ENCODE peak calls at places on chromosome 6, in ten cellular contexts. B, A, R, V, J, K, C, W, E and T are unnamed samples.
A peak's percentile ranks its signal among the peaks of the same experiment; 100 is the strongest.

GRCh38 chr6:34179106-34179720 is 33.3 kb upstream of the GRM4 start:
- DNase-seq in B (no peak), A (no peak), R (no peak), V (no peak), J (no peak), K (no peak), C (no peak), W (no peak), E (no peak), T (no peak)

GRCh38 chr6:100446115-100446921 is 18.4 kb downstream of the SIM1 start:
- DNase-seq in B (no peak), A (no peak), R (no peak), V (peak; percentile 55), J (no peak), K (no peak), C (no peak), W (no peak), E (no peak), T (no peak)

GRCh38 chr6:22146581-22147468 is 150.0 kb downstream of the PRL start:
- DNase-seq in B (peak; percentile 27), A (no peak), R (no peak), V (peak; percentile 46), J (no peak), K (peak; percentile 40), C (no peak), W (peak; percentile 13), E (peak; percentile 28), T (no peak)

GRCh38 chr6:149422581-149422980 is 22.5 kb downstream of the SUMO4 start:
- DNase-seq in B (no peak), A (no peak), R (no peak), V (no peak), J (no peak), K (no peak), C (no peak), W (no peak), E (no peak), T (no peak)

GRCh38 chr6:47061631-47062300 is 19.6 kb upstream of the ADGRF1 start:
- DNase-seq in B (peak; percentile 61), A (peak; percentile 38), R (no peak), V (no peak), J (no peak), K (no peak), C (no peak), W (peak; percentile 38), E (no peak), T (no peak)

GRCh38 chr6:160238786-160239751 is 19.6 kb downstream of the SLC22A2 start:
- DNase-seq in B (no peak), A (no peak), R (no peak), V (no peak), J (peak; percentile 51), K (no peak), C (no peak), W (no peak), E (no peak), T (no peak)

GRCh38 chr6:56480246-56480645 is 162.4 kb downstream of the DST start:
- DNase-seq in B (no peak), A (no peak), R (no peak), V (no peak), J (no peak), K (no peak), C (no peak), W (no peak), E (no peak), T (no peak)

GRCh38 chr6:131825946-131826345 is 18.1 kb downstream of the ENPP1 start:
- DNase-seq in B (no peak), A (no peak), R (no peak), V (no peak), J (no peak), K (no peak), C (no peak), W (no peak), E (no peak), T (no peak)

GRCh38 chr6:33896391-33897192 is 92.8 kb upstream of the MLN start:
- DNase-seq in B (peak; percentile 8), A (no peak), R (no peak), V (peak; percentile 30), J (no peak), K (no peak), C (no peak), W (no peak), E (no peak), T (no peak)

GRCh38 chr6:126947070-126947469 is 171.4 kb upstream of the RSPO3 start:
- DNase-seq in B (no peak), A (no peak), R (no peak), V (peak; percentile 60), J (peak; percentile 10), K (no peak), C (no peak), W (no peak), E (no peak), T (no peak)

GRCh38 chr6:138211048-138211581 is 7.2 kb downstream of the PBOV1 start:
- DNase-seq in B (no peak), A (no peak), R (no peak), V (no peak), J (no peak), K (no peak), C (no peak), W (no peak), E (no peak), T (no peak)
- TF ChIP-seq CTCF in B (no peak), A (no peak), R (peak; percentile 64), V (no peak), J (peak; percentile 10), K (no peak), C (no peak), W (no peak), E (no peak), T (no peak)

GRCh38 chr6:37060195-37060559 is 54.7 kb downstream of the FGD2 start:
- DNase-seq in B (no peak), A (no peak), R (no peak), V (no peak), J (no peak), K (no peak), C (no peak), W (no peak), E (no peak), T (no peak)
- H3K4me3 ChIP-seq in B (no peak overlapping the region), A (no peak overlapping the region), R (no peak overlapping the region), V (no peak overlapping the region), J (no peak overlapping the region), K (no peak overlapping the region), C (no peak overlapping the region), W (no peak overlapping the region), E (no peak overlapping the region), T (no peak overlapping the region)

DNA sequence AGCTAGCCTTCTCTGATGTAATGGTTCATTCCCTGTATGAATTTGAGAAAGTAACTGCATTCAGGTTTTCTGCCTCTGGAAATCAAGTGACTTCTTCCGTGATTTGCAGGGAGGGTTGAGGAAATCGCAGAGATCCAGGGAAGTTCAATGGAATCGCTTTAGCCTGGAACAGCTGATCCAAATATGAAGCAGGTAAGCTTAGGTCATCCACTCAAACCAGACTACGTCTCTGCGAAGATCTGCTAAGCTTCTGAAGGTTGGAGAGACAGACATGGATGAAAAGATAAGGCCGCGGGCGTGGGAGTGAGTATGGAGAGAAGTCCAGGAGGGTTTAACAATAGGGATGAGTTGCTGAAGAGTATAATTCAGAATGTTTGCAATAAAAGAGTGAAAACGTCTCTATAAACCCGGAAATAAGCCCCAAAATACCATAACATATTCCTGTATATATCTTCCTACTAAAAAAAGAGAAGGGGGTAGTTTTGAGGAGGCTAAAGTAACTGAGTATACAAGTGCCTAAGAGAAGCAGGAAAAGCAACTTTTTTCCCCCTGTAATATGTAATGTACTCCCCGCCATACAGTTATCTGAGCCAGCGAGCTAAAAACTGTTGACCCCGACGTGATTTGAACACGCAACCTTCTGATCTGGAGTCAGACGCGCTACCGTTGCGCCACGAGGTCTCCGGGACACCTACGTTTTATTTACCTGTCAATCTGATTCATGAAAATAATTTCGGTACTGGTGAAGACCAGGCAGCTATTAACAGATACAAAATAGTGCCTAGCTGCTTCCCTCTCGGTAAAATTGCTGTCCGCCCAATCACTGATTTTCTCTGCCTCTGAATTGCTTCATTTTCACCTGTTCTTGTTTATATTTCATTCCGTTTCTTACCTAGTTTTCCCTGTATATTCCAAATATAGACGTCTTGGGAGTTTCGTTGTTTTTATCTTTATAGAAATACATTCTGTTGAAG is 33.9 kb upstream of the BTN3A2 start:
- DNase-seq in B (peak; percentile 27), A (no peak), R (no peak), V (no peak), J (no peak), K (peak; percentile 9), C (no peak), W (no peak), E (no peak), T (peak; percentile 68)
- H3K27me3 ChIP-seq in B (peaks cover 55% of the 10 kb centered on the region), A (peaks cover 74% of the 10 kb centered on the region), R (peaks cover 10% of the 10 kb centered on the region), V (peaks cover 25% of the 10 kb centered on the region), J (peaks cover 40% of the 10 kb centered on the region), K (no peaks in the 10 kb centered on the region), C (no peaks in the 10 kb centered on the region), W (peaks cover 21% of the 10 kb centered on the region), E (no peaks in the 10 kb centered on the region), T (no peaks in the 10 kb centered on the region)

GRCh38 chr6:163428373-163428772 is 13.9 kb downstream of the QKI start:
- DNase-seq in B (no peak), A (no peak), R (no peak), V (no peak), J (no peak), K (no peak), C (no peak), W (no peak), E (no peak), T (no peak)

GRCh38 chr6:163432300-163432699 is 17.8 kb downstream of the QKI start:
- DNase-seq in B (no peak), A (no peak), R (no peak), V (no peak), J (no peak), K (no peak), C (no peak), W (no peak), E (no peak), T (no peak)

GRCh38 chr6:163429858-163430448 is 15.4 kb downstream of the QKI start:
- DNase-seq in B (no peak), A (no peak), R (no peak), V (no peak), J (no peak), K (no peak), C (no peak), W (no peak), E (no peak), T (no peak)

GRCh38 chr6:163423696-163424095 is 9.2 kb downstream of the QKI start:
- DNase-seq in B (no peak), A (no peak), R (no peak), V (no peak), J (no peak), K (no peak), C (no peak), W (no peak), E (no peak), T (no peak)

DNA sequence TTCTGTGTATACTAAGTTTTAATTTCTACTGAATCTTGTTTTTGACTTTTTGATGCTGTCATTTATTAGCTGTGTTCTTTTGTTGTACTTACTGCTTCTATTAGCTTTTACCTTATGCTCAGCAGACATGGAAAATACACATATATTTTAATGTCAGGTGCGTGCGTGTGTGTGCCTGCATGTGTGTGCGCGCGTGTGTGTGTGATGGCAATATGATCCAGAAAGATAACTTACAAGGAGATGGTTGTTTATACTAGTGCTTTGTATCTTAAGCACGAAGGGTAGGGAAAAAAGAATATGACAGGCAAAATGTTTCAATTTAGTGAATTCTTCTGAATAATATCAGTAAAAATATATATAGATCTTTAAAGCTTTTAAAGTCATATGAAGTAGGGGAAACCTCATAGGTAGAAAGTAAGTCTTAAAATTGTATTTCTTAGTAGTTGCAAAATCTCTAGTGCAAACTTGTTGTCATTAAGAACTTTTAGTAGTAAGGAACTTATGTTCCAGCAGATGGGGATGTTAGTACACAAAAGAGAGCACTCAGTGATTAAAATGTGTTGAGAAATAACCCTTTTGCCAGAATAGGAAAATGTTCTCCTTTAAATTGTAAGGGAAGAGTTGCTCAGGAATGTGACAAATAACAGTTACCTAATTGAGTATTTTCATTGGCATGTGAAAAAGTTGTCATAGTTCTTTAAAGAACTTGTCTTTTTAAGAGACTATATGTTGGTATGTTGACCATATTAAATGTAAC is 13.2 kb downstream of the QKI start:
- DNase-seq in B (peak; percentile 91), A (no peak), R (no peak), V (no peak), J (no peak), K (no peak), C (no peak), W (no peak), E (no peak), T (no peak)
- TF ChIP-seq CTCF in B (peak; percentile 43), A (peak; percentile 9), R (peak; percentile 6), V (peak; percentile 55), J (peak; percentile 50), K (peak; percentile 61), C (no peak), W (peak; percentile 58), E (peak; percentile 62), T (peak; percentile 5)